ENCODE peak calls at places on chromosomes 16 and 17, in five cellular contexts. One of them, this sample, is unnamed.

GRCh38 chr16:83624436-83625120 is 183.2 kb upstream of the HSBP1 start:
- DNase-seq in H1: no peak
- DNase-seq in HepG2: no peak
- DNase-seq in K562: no peak
- DNase-seq in GM12878: no peak
- DNase-seq in this sample: no peak

GRCh38 chr16:88058136-88058535 is 106.9 kb downstream of the BANP start:
- DNase-seq in HepG2: no peak
- DNase-seq in H1: no peak
- DNase-seq in GM12878: no peak
- DNase-seq in K562: no peak
- DNase-seq in this sample: no peak

GRCh38 chr17:17494499-17495447 is 1.4 kb downstream of the RASD1 start:
- DNase-seq in HepG2: no peak
- DNase-seq in H1: no peak
- DNase-seq in K562: no peak
- DNase-seq in GM12878: no peak
- DNase-seq in this sample: no peak

GRCh38 chr16:85437161-85438052 is 175.7 kb upstream of the GSE1 start:
- DNase-seq in HepG2: no peak
- DNase-seq in H1: no peak
- DNase-seq in K562: peak
- DNase-seq in GM12878: no peak
- DNase-seq in this sample: no peak

GRCh38 chr16:71409038-71409775 is 32.6 kb downstream of the TLE7 start:
- DNase-seq in GM12878: no peak
- DNase-seq in HepG2: no peak
- DNase-seq in H1: no peak
- DNase-seq in K562: no peak
- DNase-seq in this sample: no peak

GRCh38 chr17:48505788-48506187 is 25.0 kb downstream of the HOXB1 start:
- DNase-seq in H1: no peak
- DNase-seq in K562: peak
- DNase-seq in HepG2: peak
- DNase-seq in GM12878: peak
- DNase-seq in this sample: peak

GRCh38 chr17:61710546-61710945 is 119.5 kb upstream of the NACA2 start:
- DNase-seq in H1: no peak
- DNase-seq in K562: no peak
- DNase-seq in HepG2: no peak
- DNase-seq in GM12878: no peak
- DNase-seq in this sample: no peak

GRCh38 chr17:42378597-42379594 is 9.3 kb downstream of the STAT3 start:
- DNase-seq in HepG2: no peak
- DNase-seq in H1: no peak
- DNase-seq in K562: no peak
- DNase-seq in GM12878: peak
- DNase-seq in this sample: no peak

GRCh38 chr16:4572715-4573114 is 16.6 kb downstream of the C16orf96 start:
- DNase-seq in H1: no peak
- DNase-seq in K562: peak
- DNase-seq in HepG2: no peak
- DNase-seq in GM12878: no peak
- DNase-seq in this sample: no peak

GRCh38 chr17:78278139-78278741 is 46.8 kb downstream of the TMEM235 start:
- DNase-seq in K562: peak
- DNase-seq in H1: no peak
- DNase-seq in HepG2: no peak
- DNase-seq in GM12878: no peak
- DNase-seq in this sample: no peak

GRCh38 chr16:89174055-89174827 is 2.7 kb downstream of the CDH15 start:
- DNase-seq in HepG2: no peak
- DNase-seq in GM12878: no peak
- DNase-seq in H1: no peak
- DNase-seq in K562: no peak
- DNase-seq in this sample: no peak

GRCh38 chr17:45413498-45413923 is 19.2 kb downstream of the ARHGAP27 start:
- DNase-seq in GM12878: no peak
- DNase-seq in H1: no peak
- DNase-seq in HepG2: peak
- DNase-seq in K562: no peak
- DNase-seq in this sample: no peak

GRCh38 chr17:1447061-1447460 is 9.0 kb downstream of the CRK start:
- DNase-seq in GM12878: no peak
- DNase-seq in H1: no peak
- DNase-seq in HepG2: no peak
- DNase-seq in K562: no peak
- DNase-seq in this sample: no peak

GRCh38 chr17:60141111-60142018 is 8.4 kb upstream of the CA4 start:
- DNase-seq in H1: no peak
- DNase-seq in HepG2: no peak
- DNase-seq in K562: no peak
- DNase-seq in GM12878: no peak
- DNase-seq in this sample: no peak

GRCh38 chr16:83589576-83589975 is 218.2 kb upstream of the HSBP1 start:
- DNase-seq in K562: no peak
- DNase-seq in HepG2: no peak
- DNase-seq in GM12878: no peak
- DNase-seq in H1: no peak
- DNase-seq in this sample: no peak

GRCh38 chr16:88393034-88393433 is 10.3 kb downstream of the ZNF469 start:
- DNase-seq in K562: no peak
- DNase-seq in HepG2: no peak
- DNase-seq in H1: no peak
- DNase-seq in GM12878: no peak
- DNase-seq in this sample: no peak

GRCh38 chr17:46193626-46194392 is 580 bp upstream of the KANSL1 start:
- DNase-seq in HepG2: peak
- DNase-seq in GM12878: peak
- DNase-seq in H1: peak
- DNase-seq in K562: peak
- DNase-seq in this sample: peak

GRCh38 chr16:27243725-27244362 is 24.7 kb downstream of the NSMCE1 start:
- DNase-seq in HepG2: no peak
- DNase-seq in K562: no peak
- DNase-seq in GM12878: no peak
- DNase-seq in H1: no peak
- DNase-seq in this sample: no peak

GRCh38 chr17:62111562-62112180 is 46.6 kb upstream of the MED13 start:
- DNase-seq in GM12878: no peak
- DNase-seq in H1: no peak
- DNase-seq in K562: no peak
- DNase-seq in HepG2: no peak
- DNase-seq in this sample: no peak

GRCh38 chr16:1863681-1864460 is 8.1 kb downstream of the MEIOB start:
- DNase-seq in H1: no peak
- DNase-seq in GM12878: no peak
- DNase-seq in HepG2: no peak
- DNase-seq in K562: no peak
- DNase-seq in this sample: peak

GRCh38 chr16:90020838-90021382 is 1.7 kb upstream of the DBNDD1 start:
- DNase-seq in GM12878: no peak
- DNase-seq in HepG2: peak
- DNase-seq in H1: no peak
- DNase-seq in K562: no peak
- DNase-seq in this sample: no peak

GRCh38 chr16:57764341-57765159 is 29.0 kb downstream of the KATNB1 start:
- DNase-seq in GM12878: peak
- DNase-seq in HepG2: peak
- DNase-seq in K562: peak
- DNase-seq in H1: peak
- DNase-seq in this sample: peak

GRCh38 chr16:81575834-81576233 is 131.2 kb downstream of the CMIP start:
- DNase-seq in GM12878: no peak
- DNase-seq in H1: no peak
- DNase-seq in K562: no peak
- DNase-seq in HepG2: no peak
- DNase-seq in this sample: no peak

GRCh38 chr16:27450836-27451341 is 48.9 kb downstream of the IL21R start:
- DNase-seq in HepG2: no peak
- DNase-seq in GM12878: peak
- DNase-seq in H1: no peak
- DNase-seq in K562: no peak
- DNase-seq in this sample: no peak

GRCh38 chr16:1311738-1312458 is 2.5 kb downstream of the UBE2I start:
- DNase-seq in H1: no peak
- DNase-seq in GM12878: no peak
- DNase-seq in K562: no peak
- DNase-seq in HepG2: no peak
- DNase-seq in this sample: no peak

GRCh38 chr17:2282297-2282873 is 21.2 kb downstream of the SMG6 start:
- DNase-seq in GM12878: no peak
- DNase-seq in HepG2: peak
- DNase-seq in K562: peak
- DNase-seq in H1: no peak
- DNase-seq in this sample: peak

GRCh38 chr16:49463529-49463928 is 89.9 kb downstream of the C16orf78 start:
- DNase-seq in K562: no peak
- DNase-seq in HepG2: no peak
- DNase-seq in GM12878: peak
- DNase-seq in H1: no peak
- DNase-seq in this sample: no peak

GRCh38 chr16:57444711-57445110 is 2.5 kb downstream of the CIAPIN1 start:
- DNase-seq in GM12878: no peak
- DNase-seq in H1: no peak
- DNase-seq in K562: no peak
- DNase-seq in HepG2: no peak
- DNase-seq in this sample: no peak

GRCh38 chr17:50337956-50338355 is 8.0 kb upstream of the XYLT2 start:
- DNase-seq in H1: no peak
- DNase-seq in HepG2: no peak
- DNase-seq in K562: no peak
- DNase-seq in GM12878: no peak
- DNase-seq in this sample: no peak

GRCh38 chr16:53504665-53505064 is 1.7 kb upstream of the AKTIP start:
- DNase-seq in K562: no peak
- DNase-seq in GM12878: no peak
- DNase-seq in HepG2: no peak
- DNase-seq in H1: no peak
- DNase-seq in this sample: no peak

GRCh38 chr17:79664925-79665738 is 54.3 kb upstream of the RBFOX3 start:
- DNase-seq in K562: no peak
- DNase-seq in GM12878: no peak
- DNase-seq in HepG2: no peak
- DNase-seq in H1: no peak
- DNase-seq in this sample: peak
- H3K4me2 ChIP-seq in K562: no peak
- H3K4me2 ChIP-seq in GM12878: no peak
- H3K4me2 ChIP-seq in HepG2: no peak
- H3K4me2 ChIP-seq in H1: peak
- H3K4me2 ChIP-seq in this sample: peak

DNA sequence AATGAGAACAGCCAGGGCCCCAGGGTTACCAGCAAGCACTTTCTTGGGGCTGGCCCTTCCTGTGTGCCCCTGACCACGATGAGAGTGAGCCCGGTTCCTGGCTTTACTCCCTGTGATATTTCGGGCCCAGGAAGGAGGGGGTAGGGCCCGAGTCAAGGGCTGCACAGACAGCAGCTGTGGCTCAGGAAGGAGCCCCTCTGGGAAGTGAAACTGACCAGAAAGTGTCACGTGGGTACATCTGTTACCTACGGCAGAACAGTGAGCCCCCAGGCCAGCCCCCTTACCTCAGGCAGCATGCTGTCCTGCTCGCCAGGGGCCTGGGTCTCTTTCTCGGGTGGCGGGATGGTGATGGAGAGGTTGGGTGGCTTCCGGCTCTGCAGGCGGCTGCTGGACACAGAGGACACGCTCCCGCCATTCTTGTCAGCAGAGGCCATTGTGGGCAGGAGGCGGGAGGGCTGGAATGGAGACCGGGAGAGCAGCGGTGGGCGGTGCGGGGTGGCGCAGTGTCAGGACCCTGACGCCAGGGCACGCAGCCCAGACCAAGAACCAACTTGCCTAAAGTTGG is 13.8 kb downstream of the AANAT start:
- DNase-seq in K562: no peak
- DNase-seq in HepG2: no peak
- DNase-seq in H1: no peak
- DNase-seq in GM12878: peak
- DNase-seq in this sample: no peak
- TF ChIP-seq ZNF274 in K562: no peak
- TF ChIP-seq ZNF274 in HepG2: no peak
- TF ChIP-seq ZNF274 in H1: no peak
- TF ChIP-seq ZNF274 in GM12878: no peak
- TF ChIP-seq ZNF274 in this sample: no peak

GRCh38 chr16:6862058-6862457 is 470.6 kb upstream of the RBFOX1 start:
- DNase-seq in HepG2: no peak
- DNase-seq in H1: no peak
- DNase-seq in K562: no peak
- DNase-seq in GM12878: no peak
- DNase-seq in this sample: no peak
- H3K4me3 ChIP-seq in HepG2: no peak
- H3K4me3 ChIP-seq in H1: no peak
- H3K4me3 ChIP-seq in K562: no peak
- H3K4me3 ChIP-seq in GM12878: no peak
- H3K4me3 ChIP-seq in this sample: no peak

DNA sequence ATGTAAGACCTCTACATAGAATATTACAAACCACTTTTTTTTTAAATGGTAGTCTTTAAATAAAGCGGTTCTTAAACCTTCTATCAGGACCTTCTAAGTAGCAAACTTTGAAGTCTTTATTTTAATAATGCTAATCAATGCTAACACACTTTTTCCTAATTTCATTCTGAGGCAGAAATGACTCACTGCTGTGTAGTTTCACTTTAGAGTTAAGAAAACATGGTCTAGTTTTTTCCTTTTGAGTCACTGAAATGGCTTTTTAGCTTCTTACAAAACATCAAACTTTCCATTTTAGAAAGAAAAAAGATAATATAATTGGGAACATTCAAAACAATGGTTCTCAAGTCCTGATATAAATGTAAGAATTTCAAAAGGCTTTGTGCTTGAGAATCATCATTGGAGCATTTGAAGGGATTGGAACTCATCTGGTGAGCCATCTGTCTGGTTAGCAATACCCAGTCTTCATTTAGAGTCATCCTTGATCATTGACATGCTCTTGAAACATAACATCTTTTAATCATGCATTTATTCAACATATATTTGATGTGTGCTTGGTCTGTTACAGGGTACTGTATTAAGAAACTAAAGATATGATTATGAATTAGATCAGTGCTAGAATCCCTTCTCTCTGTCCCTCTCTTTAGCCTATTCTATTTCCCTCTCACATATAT is 258.3 kb upstream of the MON1B start:
- DNase-seq in K562: no peak
- DNase-seq in H1: no peak
- DNase-seq in HepG2: no peak
- DNase-seq in GM12878: no peak
- DNase-seq in this sample: no peak
- H3K4me2 ChIP-seq in K562: no peak
- H3K4me2 ChIP-seq in H1: no peak
- H3K4me2 ChIP-seq in HepG2: no peak
- H3K4me2 ChIP-seq in GM12878: no peak
- H3K4me2 ChIP-seq in this sample: no peak

GRCh38 chr16:75506567-75506966 is 11.3 kb upstream of the CHST6 start:
- DNase-seq in K562: no peak
- DNase-seq in GM12878: no peak
- DNase-seq in HepG2: peak
- DNase-seq in H1: no peak
- DNase-seq in this sample: peak
- TF ChIP-seq ZNF274 in K562: no peak
- TF ChIP-seq ZNF274 in GM12878: no peak
- TF ChIP-seq ZNF274 in HepG2: no peak
- TF ChIP-seq ZNF274 in H1: no peak
- TF ChIP-seq ZNF274 in this sample: no peak

This sample was measured in HCT116.